ENCODE peak calls at places on chromosomes 5 and 9, in four cellular contexts. One of them, this sample, is unnamed.

GRCh38 chr5:116502097-116502496 is 72.5 kb downstream of the SEMA6A start:
- DNase-seq in cardiac muscle cell: no peak
- DNase-seq in AG20443: no peak
- DNase-seq in ureter: no peak
- DNase-seq in this sample: no peak

GRCh38 chr9:97848582-97849237 is 4.3 kb upstream of the FOXE1 start:
- DNase-seq in cardiac muscle cell: no peak
- DNase-seq in AG20443: no peak
- DNase-seq in ureter: no peak
- DNase-seq in this sample: no peak

GRCh38 chr5:172932313-172933017 is 26.8 kb upstream of the RPL26L1 start:
- DNase-seq in cardiac muscle cell: peak; percentile 77
- DNase-seq in AG20443: peak; percentile 84
- DNase-seq in ureter: peak; percentile 79
- DNase-seq in this sample: peak; percentile 81

GRCh38 chr9:100498592-100498991 is 25.6 kb downstream of the TMEFF1 start:
- DNase-seq in cardiac muscle cell: peak; percentile 44
- DNase-seq in AG20443: no peak
- DNase-seq in ureter: no peak
- DNase-seq in this sample: no peak

GRCh38 chr5:168672888-168673287 is 93.7 kb upstream of the PANK3 start:
- DNase-seq in cardiac muscle cell: no peak
- DNase-seq in AG20443: no peak
- DNase-seq in ureter: no peak
- DNase-seq in this sample: no peak

GRCh38 chr9:134224130-134224826 is 59.9 kb upstream of the RNU6ATAC start:
- DNase-seq in cardiac muscle cell: no peak
- DNase-seq in AG20443: no peak
- DNase-seq in ureter: no peak
- DNase-seq in this sample: no peak

GRCh38 chr5:120096413-120096812 is 367.7 kb upstream of the PRR16 start:
- DNase-seq in cardiac muscle cell: peak; percentile 31
- DNase-seq in AG20443: no peak
- DNase-seq in ureter: no peak
- DNase-seq in this sample: no peak

GRCh38 chr9:11992866-11993265 is 700.3 kb upstream of the TYRP1 start:
- DNase-seq in cardiac muscle cell: no peak
- DNase-seq in AG20443: no peak
- DNase-seq in ureter: no peak
- DNase-seq in this sample: no peak

GRCh38 chr5:118033686-118034338 is 954.5 kb downstream of the DTWD2 start:
- DNase-seq in cardiac muscle cell: no peak
- DNase-seq in AG20443: no peak
- DNase-seq in ureter: no peak
- DNase-seq in this sample: no peak

GRCh38 chr9:114016629-114017423 is 61.3 kb downstream of the AMBP start:
- DNase-seq in cardiac muscle cell: no peak
- DNase-seq in AG20443: no peak
- DNase-seq in ureter: peak; percentile 35
- DNase-seq in this sample: no peak

GRCh38 chr5:84382363-84383295 is 2.1 kb downstream of the EDIL3 start:
- DNase-seq in cardiac muscle cell: peak; percentile 83
- DNase-seq in AG20443: peak; percentile 19
- DNase-seq in ureter: no peak
- DNase-seq in this sample: peak; percentile 80

GRCh38 chr9:33130501-33130900 is 36.6 kb downstream of the B4GALT1 start:
- DNase-seq in cardiac muscle cell: peak; percentile 82
- DNase-seq in AG20443: no peak
- DNase-seq in ureter: no peak
- DNase-seq in this sample: no peak

GRCh38 chr9:5510991-5511390 is 660 bp downstream of the PDCD1LG2 start:
- DNase-seq in cardiac muscle cell: no peak
- DNase-seq in AG20443: no peak
- DNase-seq in ureter: no peak
- DNase-seq in this sample: no peak

GRCh38 chr5:38556599-38557308 is at the start of gene LIFR:
- DNase-seq in cardiac muscle cell: peak; percentile 92
- DNase-seq in AG20443: peak; percentile 96
- DNase-seq in ureter: peak; percentile 83
- DNase-seq in this sample: peak; percentile 77

GRCh38 chr5:179162351-179163235 is 102.4 kb downstream of the ZNF354C start:
- DNase-seq in cardiac muscle cell: no peak
- DNase-seq in AG20443: no peak
- DNase-seq in ureter: no peak
- DNase-seq in this sample: no peak

GRCh38 chr5:81006955-81007636 is 46.9 kb downstream of the RASGRF2 start:
- DNase-seq in cardiac muscle cell: no peak
- DNase-seq in AG20443: no peak
- DNase-seq in ureter: no peak
- DNase-seq in this sample: no peak

GRCh38 chr9:27090716-27091115 is 18.3 kb upstream of the TEK start:
- DNase-seq in cardiac muscle cell: no peak
- DNase-seq in AG20443: no peak
- DNase-seq in ureter: no peak
- DNase-seq in this sample: no peak

GRCh38 chr5:73205309-73205708 is 32.3 kb downstream of the TMEM174 start:
- DNase-seq in cardiac muscle cell: no peak
- DNase-seq in AG20443: no peak
- DNase-seq in ureter: no peak
- DNase-seq in this sample: no peak

GRCh38 chr5:91383956-91384300 is 811 bp upstream of the ARRDC3 start:
- DNase-seq in cardiac muscle cell: no peak
- DNase-seq in AG20443: no peak
- DNase-seq in ureter: no peak
- DNase-seq in this sample: no peak

GRCh38 chr5:54291498-54291897 is 18.9 kb downstream of the ARL15 start:
- DNase-seq in cardiac muscle cell: no peak
- DNase-seq in AG20443: no peak
- DNase-seq in ureter: no peak
- DNase-seq in this sample: no peak

GRCh38 chr5:125311743-125312142 is 565.3 kb upstream of the ZNF608 start:
- DNase-seq in cardiac muscle cell: peak; percentile 85
- DNase-seq in AG20443: peak; percentile 67
- DNase-seq in ureter: no peak
- DNase-seq in this sample: no peak

GRCh38 chr5:127875235-127876021 is 172.2 kb downstream of the CCDC192 start:
- DNase-seq in cardiac muscle cell: peak; percentile 84
- DNase-seq in AG20443: no peak
- DNase-seq in ureter: peak; percentile 42
- DNase-seq in this sample: peak; percentile 70

GRCh38 chr9:136742640-136743391 is at the start of gene LCN10:
- DNase-seq in cardiac muscle cell: no peak
- DNase-seq in AG20443: no peak
- DNase-seq in ureter: no peak
- DNase-seq in this sample: no peak

GRCh38 chr5:14806452-14806851 is 65.1 kb downstream of the ANKH start:
- DNase-seq in cardiac muscle cell: peak; percentile 57
- DNase-seq in AG20443: peak; percentile 91
- DNase-seq in ureter: peak; percentile 62
- DNase-seq in this sample: no peak